ENCODE peak calls at places on chromosomes 6 and 20, in nine cellular contexts. Q is CD4-positive, alpha-beta memory T cell; L is pancreas; F is aorta; C is mammary epithelial cell; U is CD8-positive, alpha-beta memory T cell; E is colonic mucosa; D is right cardiac atrium; K is heart left ventricle. J is an unnamed sample. For H3K4me1, the result is how much of the 10 kb centered on the place peaks cover.

GRCh38 chr6:139161169-139161568 is 26.3 kb downstream of the HECA start:
- DNase-seq in Q (peak), L (no peak), F (no peak), C (peak), U (peak), E (no peak), D (no peak), K (no peak), J (peak)

GRCh38 chr6:31354788-31355539 is 2.0 kb downstream of the HLA-B start:
- DNase-seq in Q (peak), L (no peak), F (no peak), C (no peak), U (peak), E (no peak), D (no peak), K (no peak), J (no peak)

GRCh38 chr6:143125455-143125854 is 64.8 kb downstream of the AIG1 start:
- DNase-seq in Q (no peak), L (no peak), F (no peak), C (no peak), U (no peak), E (no peak), D (no peak), K (no peak), J (no peak)

GRCh38 chr6:8017276-8017701 is 46.9 kb downstream of the BLOC1S5 start:
- DNase-seq in Q (no peak), L (no peak), F (no peak), C (no peak), U (no peak), E (no peak), D (no peak), K (no peak), J (no peak)

GRCh38 chr6:41658551-41659069 is 20.3 kb downstream of the MDFI start:
- DNase-seq in Q (no peak), L (no peak), F (peak), C (no peak), U (no peak), E (no peak), D (no peak), K (no peak), J (no peak)

GRCh38 chr20:90651-91050 is 3.2 kb downstream of the DEFB125 start:
- DNase-seq in Q (no peak), L (no peak), F (no peak), C (peak), U (no peak), E (no peak), D (no peak), K (no peak), J (no peak)

GRCh38 chr6:12164508-12164770 is 125.7 kb upstream of the EDN1 start:
- DNase-seq in Q (no peak), L (no peak), F (no peak), C (no peak), U (no peak), E (no peak), D (no peak), K (no peak), J (no peak)

GRCh38 chr20:11430652-11431051 is 487.0 kb upstream of the BTBD3 start:
- DNase-seq in Q (no peak), L (no peak), F (no peak), C (no peak), U (no peak), E (no peak), D (no peak), K (no peak), J (no peak)

GRCh38 chr20:36658300-36658699 is 12.3 kb upstream of the SLA2 start:
- DNase-seq in Q (no peak), L (no peak), F (no peak), C (no peak), U (peak), E (no peak), D (no peak), K (no peak), J (no peak)

GRCh38 chr6:26305097-26305841 is 59.7 kb upstream of the BTN3A2 start:
- DNase-seq in Q (peak), L (peak), F (peak), C (peak), U (peak), E (peak), D (peak), K (peak), J (peak)

GRCh38 chr6:138493413-138493812 is 5.9 kb downstream of the NHSL1 start:
- DNase-seq in Q (no peak), L (no peak), F (no peak), C (peak), U (no peak), E (no peak), D (no peak), K (no peak), J (no peak)

GRCh38 chr20:23266530-23267398 is 83.8 kb upstream of the NXT1 start:
- DNase-seq in Q (no peak), L (no peak), F (no peak), C (no peak), U (no peak), E (no peak), D (no peak), K (no peak), J (no peak)

GRCh38 chr20:3815703-3816315 is 4.5 kb upstream of the AP5S1 start:
- DNase-seq in Q (peak), L (no peak), F (no peak), C (no peak), U (peak), E (no peak), D (no peak), K (no peak), J (peak)

GRCh38 chr20:34065260-34065659 is 46.8 kb downstream of the EIF2S2 start:
- DNase-seq in Q (no peak), L (peak), F (no peak), C (peak), U (no peak), E (no peak), D (no peak), K (no peak), J (no peak)

GRCh38 chr6:80872951-80873308 is 766.5 kb downstream of the BCKDHB start:
- DNase-seq in Q (no peak), L (no peak), F (no peak), C (no peak), U (no peak), E (no peak), D (no peak), K (no peak), J (no peak)

GRCh38 chr6:138182939-138183791 is 21.4 kb downstream of the ARFGEF3 start:
- DNase-seq in Q (no peak), L (no peak), F (no peak), C (no peak), U (no peak), E (peak), D (no peak), K (no peak), J (no peak)

GRCh38 chr6:154247119-154247814 is 109.3 kb downstream of the IPCEF1 start:
- DNase-seq in Q (peak), L (no peak), F (no peak), C (no peak), U (peak), E (no peak), D (no peak), K (no peak), J (peak)

GRCh38 chr20:24153101-24154040 is 164.8 kb upstream of the GGTLC1 start:
- DNase-seq in Q (no peak), L (no peak), F (no peak), C (no peak), U (no peak), E (no peak), D (no peak), K (no peak), J (no peak)

DNA sequence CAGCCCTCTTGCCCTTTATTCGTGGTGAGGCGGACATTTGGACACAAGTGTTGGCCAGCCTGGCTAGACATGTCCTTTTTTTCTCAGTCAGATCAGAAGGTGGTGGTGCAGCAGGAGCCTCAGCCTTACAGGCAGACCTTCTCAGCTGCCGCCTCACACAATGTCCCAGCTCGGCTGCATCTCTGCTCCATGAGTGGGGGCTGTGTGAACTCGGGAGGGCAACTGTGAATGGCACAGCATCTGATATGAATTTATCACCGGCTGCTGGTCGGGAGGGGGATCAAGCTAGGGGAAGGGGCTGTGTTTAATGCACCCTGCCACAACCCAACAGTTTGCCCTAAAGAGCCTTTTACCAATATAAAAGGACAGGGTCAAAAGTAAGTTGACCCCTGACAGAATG is 245.3 kb downstream of the PKHD1 start:
- DNase-seq in Q (no peak), L (no peak), F (no peak), C (no peak), U (no peak), E (no peak), D (no peak), K (no peak), J (no peak)
- H3K4me1 ChIP-seq in Q (under half), L (under half), F (under half), C (under half), U (under half), E (under half), D (under half), K (under half), J (under half)

DNA sequence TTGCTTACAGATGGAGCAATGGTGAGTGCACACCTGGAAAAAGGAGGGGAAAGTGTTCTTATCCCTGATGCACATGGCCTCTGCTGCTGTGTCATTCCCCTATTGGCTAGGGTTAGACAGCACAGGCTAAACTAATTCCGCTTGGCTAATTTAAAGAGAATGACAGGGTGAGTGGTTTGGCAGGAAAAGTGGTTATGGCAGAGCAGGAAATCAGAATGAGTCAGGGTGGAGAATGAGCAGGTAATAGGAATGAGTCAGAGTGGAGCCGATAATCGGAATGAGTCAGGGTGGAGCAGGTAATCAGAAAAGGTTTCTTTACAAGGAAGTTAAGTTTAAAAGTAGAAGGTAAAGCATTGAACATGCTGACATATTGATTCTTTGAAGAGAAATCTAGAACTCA is 355.5 kb upstream of the HTR1E start:
- DNase-seq in Q (no peak), L (no peak), F (no peak), C (peak), U (no peak), E (no peak), D (no peak), K (no peak), J (no peak)
- H3K27ac ChIP-seq in Q (no peak), L (no peak), F (no peak), C (peak), U (no peak), E (no peak), D (no peak), K (no peak), J (no peak)

GRCh38 chr6:118776607-118777549 is 117.1 kb upstream of the ASF1A start:
- DNase-seq in Q (peak), L (peak), F (peak), C (peak), U (peak), E (peak), D (peak), K (peak), J (peak)
- H3K4me3 ChIP-seq in Q (no peak), L (no peak), F (no peak), C (peak), U (no peak), E (no peak), D (peak), K (peak), J (no peak)

GRCh38 chr20:62651285-62652021 is 9.2 kb downstream of the SLCO4A1 start:
- DNase-seq in Q (peak), L (no peak), F (peak), C (no peak), U (peak), E (peak), D (peak), K (peak), J (peak)

GRCh38 chr20:62652894-62653305 is 10.6 kb downstream of the SLCO4A1 start:
- DNase-seq in Q (no peak), L (no peak), F (no peak), C (no peak), U (no peak), E (peak), D (no peak), K (no peak), J (no peak)

GRCh38 chr20:62649140-62649539 is 6.8 kb downstream of the SLCO4A1 start:
- DNase-seq in Q (no peak), L (no peak), F (no peak), C (no peak), U (no peak), E (no peak), D (no peak), K (no peak), J (no peak)

GRCh38 chr20:62652051-62652893 is 10.0 kb downstream of the SLCO4A1 start:
- DNase-seq in Q (peak), L (peak), F (peak), C (peak), U (peak), E (peak), D (peak), K (peak), J (peak)

DNA sequence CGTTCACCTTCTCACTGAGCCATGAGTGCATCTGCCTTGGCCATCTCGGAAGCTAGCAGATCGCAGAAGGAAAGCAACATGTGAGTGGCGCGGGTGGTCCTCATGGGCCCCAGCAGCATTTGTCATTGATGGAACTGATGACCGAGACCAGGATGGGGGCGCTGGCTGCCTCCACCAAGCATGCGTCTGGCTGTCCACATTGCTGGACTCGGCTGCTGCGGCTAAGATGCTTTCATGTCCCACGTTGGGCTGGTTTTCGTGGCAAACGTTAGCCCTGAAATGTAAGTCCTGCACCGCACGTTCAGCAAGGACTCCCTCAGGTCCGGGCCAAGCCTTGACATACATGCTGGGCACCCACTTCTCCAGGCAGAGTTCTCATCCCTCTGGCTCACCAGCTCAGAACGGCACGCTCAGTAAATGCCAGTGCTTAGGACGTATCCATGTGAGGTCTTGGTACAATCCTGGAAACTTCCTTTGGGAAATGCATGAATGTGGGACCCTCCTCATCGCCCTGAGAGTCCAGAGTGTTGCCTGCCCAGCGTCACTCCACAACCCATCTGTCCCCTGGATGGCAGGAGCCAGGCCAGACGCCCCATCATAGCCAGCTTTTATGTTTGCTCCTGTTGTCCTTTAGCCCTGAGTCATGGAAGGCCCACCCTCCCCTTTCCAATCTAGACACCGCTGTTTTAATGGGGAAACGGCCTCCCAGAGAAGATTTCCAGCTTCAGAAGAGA is 8.4 kb downstream of the SLCO4A1 start:
- DNase-seq in Q (peak), L (no peak), F (no peak), C (no peak), U (no peak), E (no peak), D (no peak), K (no peak), J (no peak)
- H3K4me1 ChIP-seq in Q (under half), L (under half), F (under half), C (under half), U (under half), E (under half), D (under half), K (under half), J (under half)

GRCh38 chr6:44073612-44074382 is 53.5 kb downstream of the MRPL14 start:
- DNase-seq in Q (no peak), L (no peak), F (no peak), C (no peak), U (no peak), E (peak), D (no peak), K (no peak), J (no peak)

GRCh38 chr6:44076366-44077200 is 50.7 kb downstream of the MRPL14 start:
- DNase-seq in Q (no peak), L (peak), F (peak), C (no peak), U (no peak), E (peak), D (peak), K (peak), J (no peak)

GRCh38 chr6:44076016-44076365 is 51.3 kb downstream of the MRPL14 start:
- DNase-seq in Q (no peak), L (no peak), F (no peak), C (no peak), U (no peak), E (no peak), D (no peak), K (no peak), J (no peak)

GRCh38 chr6:44074383-44075136 is 52.7 kb downstream of the MRPL14 start:
- DNase-seq in Q (peak), L (peak), F (peak), C (peak), U (peak), E (peak), D (peak), K (peak), J (peak)

DNA sequence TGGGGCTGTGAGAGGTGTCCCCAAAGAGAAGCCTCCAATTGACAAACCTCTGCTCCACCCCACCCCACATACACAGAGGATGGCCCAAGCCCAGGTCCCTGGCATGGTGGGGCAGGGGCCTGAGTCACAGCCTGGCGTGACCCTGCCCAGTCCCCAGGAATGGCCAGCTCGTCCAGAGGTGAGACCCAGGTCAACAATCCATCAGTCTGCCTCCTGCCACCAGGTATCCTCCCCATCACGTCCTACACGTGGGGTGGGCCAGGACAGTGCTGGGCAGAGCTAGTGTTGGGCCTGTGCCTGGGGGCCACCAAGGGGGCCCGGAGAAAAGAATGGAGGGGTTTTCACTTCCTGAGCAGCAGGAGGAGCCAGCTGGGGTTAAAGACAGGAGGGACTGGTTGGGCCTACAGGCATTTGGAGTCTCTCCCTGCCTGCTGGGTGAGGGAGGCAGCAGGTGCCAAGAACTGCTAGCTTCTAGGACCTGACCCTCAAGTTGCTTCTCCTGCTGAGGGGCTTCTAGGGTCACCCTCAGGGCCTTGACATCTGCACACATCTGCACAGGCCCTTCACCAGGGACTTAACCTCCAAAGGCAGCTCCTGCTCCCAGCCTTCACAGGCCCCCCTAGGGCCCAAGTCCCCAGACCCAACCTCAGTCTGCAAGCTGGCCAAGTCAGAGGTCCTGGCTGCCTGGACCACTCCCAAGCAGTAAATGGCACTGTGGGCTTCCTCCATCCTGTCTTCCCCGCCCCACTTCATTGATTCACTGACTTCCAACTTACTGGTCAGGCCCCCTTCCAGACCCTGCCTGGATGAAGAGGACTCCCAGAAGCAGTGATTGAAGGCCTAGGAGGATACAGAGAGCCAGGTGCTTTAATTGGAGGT is 51.9 kb downstream of the MRPL14 start:
- DNase-seq in Q (no peak), L (no peak), F (no peak), C (no peak), U (no peak), E (no peak), D (no peak), K (no peak), J (no peak)
- H3K27ac ChIP-seq in Q (no peak), L (no peak), F (no peak), C (peak), U (peak), E (peak), D (peak), K (peak), J (no peak)

GRCh38 chr6:166488701-166489100 is 97.8 kb downstream of the RAMACL start:
- DNase-seq in Q (no peak), L (no peak), F (no peak), C (no peak), U (no peak), E (no peak), D (no peak), K (no peak), J (no peak)
- H3K4me3 ChIP-seq in Q (peak), L (no peak), F (no peak), C (no peak), U (peak), E (no peak), D (no peak), K (no peak), J (peak)

J was measured in CD8-positive, alpha-beta T cell.